ENCODE peak calls at places on chromosomes 5 and 9, in nine cellular contexts. One of them, this sample, is unnamed.

GRCh38 chr5:153542536-153542935 is 52.1 kb downstream of the GRIA1 start:
- DNase-seq in hepatocyte: no peak
- DNase-seq in right cardiac atrium: no peak
- DNase-seq in pancreas: no peak
- DNase-seq in GM23248: peak; percentile 33
- DNase-seq in esophagus muscularis mucosa: no peak
- DNase-seq in effector memory CD4-positive, alpha-beta T cell: no peak
- DNase-seq in psoas muscle: no peak
- DNase-seq in left lung: no peak
- DNase-seq in this sample: no peak

GRCh38 chr9:121537283-121537682 is 37.6 kb upstream of the GGTA1 start:
- DNase-seq in hepatocyte: no peak
- DNase-seq in right cardiac atrium: peak; percentile 23
- DNase-seq in pancreas: no peak
- DNase-seq in GM23248: no peak
- DNase-seq in esophagus muscularis mucosa: no peak
- DNase-seq in effector memory CD4-positive, alpha-beta T cell: no peak
- DNase-seq in psoas muscle: no peak
- DNase-seq in left lung: no peak
- DNase-seq in this sample: no peak

GRCh38 chr5:115461506-115462290 is 82.9 kb downstream of the FEM1C start:
- DNase-seq in hepatocyte: no peak
- DNase-seq in right cardiac atrium: no peak
- DNase-seq in pancreas: no peak
- DNase-seq in GM23248: peak; percentile 93
- DNase-seq in esophagus muscularis mucosa: no peak
- DNase-seq in effector memory CD4-positive, alpha-beta T cell: no peak
- DNase-seq in psoas muscle: no peak
- DNase-seq in left lung: no peak
- DNase-seq in this sample: no peak

GRCh38 chr5:175363300-175363699 is 80.7 kb downstream of the DRD1 start:
- DNase-seq in hepatocyte: no peak
- DNase-seq in right cardiac atrium: no peak
- DNase-seq in pancreas: no peak
- DNase-seq in GM23248: no peak
- DNase-seq in esophagus muscularis mucosa: no peak
- DNase-seq in effector memory CD4-positive, alpha-beta T cell: no peak
- DNase-seq in psoas muscle: no peak
- DNase-seq in left lung: no peak
- DNase-seq in this sample: no peak

GRCh38 chr9:99000480-99001395 is 57.0 kb downstream of the COL15A1 start:
- DNase-seq in hepatocyte: peak; percentile 77
- DNase-seq in right cardiac atrium: no peak
- DNase-seq in pancreas: no peak
- DNase-seq in GM23248: peak; percentile 82
- DNase-seq in esophagus muscularis mucosa: no peak
- DNase-seq in effector memory CD4-positive, alpha-beta T cell: peak; percentile 28
- DNase-seq in psoas muscle: no peak
- DNase-seq in left lung: no peak
- DNase-seq in this sample: peak; percentile 66

GRCh38 chr5:39717186-39717897 is 292.6 kb upstream of the DAB2 start:
- DNase-seq in hepatocyte: no peak
- DNase-seq in right cardiac atrium: no peak
- DNase-seq in pancreas: no peak
- DNase-seq in GM23248: peak; percentile 63
- DNase-seq in esophagus muscularis mucosa: no peak
- DNase-seq in effector memory CD4-positive, alpha-beta T cell: no peak
- DNase-seq in psoas muscle: no peak
- DNase-seq in left lung: no peak
- DNase-seq in this sample: no peak

GRCh38 chr5:99020698-99021048 is 91.9 kb upstream of the CHD1 start:
- DNase-seq in hepatocyte: peak; percentile 24
- DNase-seq in right cardiac atrium: no peak
- DNase-seq in pancreas: no peak
- DNase-seq in GM23248: no peak
- DNase-seq in esophagus muscularis mucosa: no peak
- DNase-seq in effector memory CD4-positive, alpha-beta T cell: no peak
- DNase-seq in psoas muscle: no peak
- DNase-seq in left lung: no peak
- DNase-seq in this sample: no peak

GRCh38 chr5:58259685-58260152 is 200.2 kb downstream of the PLK2 start:
- DNase-seq in hepatocyte: peak; percentile 60
- DNase-seq in right cardiac atrium: no peak
- DNase-seq in pancreas: no peak
- DNase-seq in GM23248: peak; percentile 91
- DNase-seq in esophagus muscularis mucosa: no peak
- DNase-seq in effector memory CD4-positive, alpha-beta T cell: no peak
- DNase-seq in psoas muscle: no peak
- DNase-seq in left lung: no peak
- DNase-seq in this sample: no peak

GRCh38 chr5:140133514-140134167 is 7.9 kb downstream of the IGIP start:
- DNase-seq in hepatocyte: no peak
- DNase-seq in right cardiac atrium: no peak
- DNase-seq in pancreas: no peak
- DNase-seq in GM23248: no peak
- DNase-seq in esophagus muscularis mucosa: peak; percentile 62
- DNase-seq in effector memory CD4-positive, alpha-beta T cell: no peak
- DNase-seq in psoas muscle: no peak
- DNase-seq in left lung: no peak
- DNase-seq in this sample: no peak

GRCh38 chr5:140130949-140131733 is 5.4 kb downstream of the IGIP start:
- DNase-seq in hepatocyte: no peak
- DNase-seq in right cardiac atrium: no peak
- DNase-seq in pancreas: no peak
- DNase-seq in GM23248: no peak
- DNase-seq in esophagus muscularis mucosa: no peak
- DNase-seq in effector memory CD4-positive, alpha-beta T cell: no peak
- DNase-seq in psoas muscle: no peak
- DNase-seq in left lung: no peak
- DNase-seq in this sample: no peak

GRCh38 chr5:140134277-140134935 is 8.7 kb downstream of the IGIP start:
- DNase-seq in hepatocyte: no peak
- DNase-seq in right cardiac atrium: no peak
- DNase-seq in pancreas: no peak
- DNase-seq in GM23248: no peak
- DNase-seq in esophagus muscularis mucosa: no peak
- DNase-seq in effector memory CD4-positive, alpha-beta T cell: no peak
- DNase-seq in psoas muscle: no peak
- DNase-seq in left lung: no peak
- DNase-seq in this sample: no peak

GRCh38 chr5:140135127-140135526 is 9.4 kb downstream of the IGIP start:
- DNase-seq in hepatocyte: no peak
- DNase-seq in right cardiac atrium: no peak
- DNase-seq in pancreas: no peak
- DNase-seq in GM23248: no peak
- DNase-seq in esophagus muscularis mucosa: no peak
- DNase-seq in effector memory CD4-positive, alpha-beta T cell: no peak
- DNase-seq in psoas muscle: no peak
- DNase-seq in left lung: no peak
- DNase-seq in this sample: no peak

GRCh38 chr5:140131967-140132409 is 6.3 kb downstream of the IGIP start:
- DNase-seq in hepatocyte: no peak
- DNase-seq in right cardiac atrium: peak; percentile 58
- DNase-seq in pancreas: no peak
- DNase-seq in GM23248: peak; percentile 97
- DNase-seq in esophagus muscularis mucosa: peak; percentile 90
- DNase-seq in effector memory CD4-positive, alpha-beta T cell: no peak
- DNase-seq in psoas muscle: peak; percentile 44
- DNase-seq in left lung: no peak
- DNase-seq in this sample: peak; percentile 14
- H3K27ac ChIP-seq in hepatocyte: no peak overlapping the region
- H3K27ac ChIP-seq in right cardiac atrium: no peak overlapping the region
- H3K27ac ChIP-seq in pancreas: no peak overlapping the region
- H3K27ac ChIP-seq in GM23248: peak overlapping the region; percentile 72
- H3K27ac ChIP-seq in esophagus muscularis mucosa: no peak overlapping the region
- H3K27ac ChIP-seq in effector memory CD4-positive, alpha-beta T cell: no peak overlapping the region
- H3K27ac ChIP-seq in psoas muscle: peak overlapping the region; percentile 9
- H3K27ac ChIP-seq in left lung: peak overlapping the region; percentile 8
- H3K27ac ChIP-seq in this sample: no peak overlapping the region

DNA sequence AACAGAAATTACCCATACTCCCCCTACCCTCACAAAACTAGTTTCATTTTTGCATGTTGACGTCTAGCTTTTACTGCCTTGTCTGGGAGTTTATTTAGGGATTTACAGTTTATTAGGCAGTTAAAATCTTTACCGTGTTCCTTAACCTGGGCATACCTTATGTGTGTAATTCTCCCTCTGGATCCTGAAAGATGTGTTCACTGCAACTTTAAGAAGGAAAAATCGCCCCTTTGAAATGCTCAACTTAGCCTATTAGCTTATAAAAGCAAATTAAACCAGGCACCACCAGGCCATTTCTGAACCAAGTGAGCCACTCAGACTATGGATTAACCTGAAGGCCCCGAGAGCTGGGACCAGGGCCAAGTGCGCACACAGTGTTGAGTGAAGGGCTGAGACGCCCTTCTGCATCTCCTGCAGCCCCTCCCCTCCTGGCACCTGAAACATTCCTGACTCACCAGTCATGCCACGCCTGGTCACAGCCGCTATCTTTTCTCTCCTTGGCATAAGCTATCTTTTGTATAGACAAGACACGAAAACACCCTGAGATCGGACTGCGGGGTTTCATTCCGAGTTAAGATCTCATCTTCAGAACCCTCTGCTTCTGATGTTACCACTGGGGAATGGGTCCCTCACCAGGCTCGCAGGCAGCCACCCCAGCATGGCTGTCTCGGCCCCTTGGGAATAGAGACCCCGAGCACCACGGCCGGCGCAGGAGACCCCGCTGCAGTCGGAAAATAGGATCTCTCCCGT is 111.9 kb downstream of the ROR2 start:
- DNase-seq in hepatocyte: peak; percentile 77
- DNase-seq in right cardiac atrium: peak; percentile 81
- DNase-seq in pancreas: peak; percentile 67
- DNase-seq in GM23248: peak; percentile 46
- DNase-seq in esophagus muscularis mucosa: no peak
- DNase-seq in effector memory CD4-positive, alpha-beta T cell: no peak
- DNase-seq in psoas muscle: peak; percentile 69
- DNase-seq in left lung: peak; percentile 86
- DNase-seq in this sample: no peak
- H3K27ac ChIP-seq in hepatocyte: peak overlapping the region; percentile 94
- H3K27ac ChIP-seq in right cardiac atrium: peak overlapping the region; percentile 46
- H3K27ac ChIP-seq in pancreas: no peak overlapping the region
- H3K27ac ChIP-seq in GM23248: no peak overlapping the region
- H3K27ac ChIP-seq in esophagus muscularis mucosa: peak overlapping the region; percentile 80
- H3K27ac ChIP-seq in effector memory CD4-positive, alpha-beta T cell: no peak overlapping the region
- H3K27ac ChIP-seq in psoas muscle: no peak overlapping the region
- H3K27ac ChIP-seq in left lung: peak overlapping the region; percentile 42
- H3K27ac ChIP-seq in this sample: no peak overlapping the region

GRCh38 chr5:16737620-16738364 is 121.0 kb upstream of the RETREG1 start:
- DNase-seq in hepatocyte: peak; percentile 55
- DNase-seq in right cardiac atrium: no peak
- DNase-seq in pancreas: no peak
- DNase-seq in GM23248: no peak
- DNase-seq in esophagus muscularis mucosa: no peak
- DNase-seq in effector memory CD4-positive, alpha-beta T cell: no peak
- DNase-seq in psoas muscle: no peak
- DNase-seq in left lung: no peak
- DNase-seq in this sample: no peak
- H3K27ac ChIP-seq in hepatocyte: peak overlapping the region; percentile 96
- H3K27ac ChIP-seq in right cardiac atrium: no peak overlapping the region
- H3K27ac ChIP-seq in pancreas: peak overlapping the region; percentile 74
- H3K27ac ChIP-seq in GM23248: no peak overlapping the region
- H3K27ac ChIP-seq in esophagus muscularis mucosa: no peak overlapping the region
- H3K27ac ChIP-seq in effector memory CD4-positive, alpha-beta T cell: no peak overlapping the region
- H3K27ac ChIP-seq in psoas muscle: no peak overlapping the region
- H3K27ac ChIP-seq in left lung: no peak overlapping the region
- H3K27ac ChIP-seq in this sample: no peak overlapping the region

GRCh38 chr5:159100022-159100927 is 559 bp upstream of the EBF1 start:
- DNase-seq in hepatocyte: peak; percentile 94
- DNase-seq in right cardiac atrium: peak; percentile 94
- DNase-seq in pancreas: peak; percentile 90
- DNase-seq in GM23248: peak; percentile 97
- DNase-seq in esophagus muscularis mucosa: peak; percentile 98
- DNase-seq in effector memory CD4-positive, alpha-beta T cell: peak; percentile 72
- DNase-seq in psoas muscle: peak; percentile 92
- DNase-seq in left lung: peak; percentile 95
- DNase-seq in this sample: peak; percentile 91
- H3K27ac ChIP-seq in hepatocyte: peak overlapping the region; percentile 77
- H3K27ac ChIP-seq in right cardiac atrium: peak overlapping the region; percentile 89
- H3K27ac ChIP-seq in pancreas: peak overlapping the region; percentile 65
- H3K27ac ChIP-seq in GM23248: peak overlapping the region; percentile 85
- H3K27ac ChIP-seq in esophagus muscularis mucosa: peak overlapping the region; percentile 78
- H3K27ac ChIP-seq in effector memory CD4-positive, alpha-beta T cell: no peak overlapping the region
- H3K27ac ChIP-seq in psoas muscle: peak overlapping the region; percentile 74
- H3K27ac ChIP-seq in left lung: peak overlapping the region; percentile 69
- H3K27ac ChIP-seq in this sample: peak overlapping the region; percentile 95

GRCh38 chr5:56177134-56177533 is 56.0 kb downstream of the ANKRD55 start:
- DNase-seq in hepatocyte: no peak
- DNase-seq in right cardiac atrium: no peak
- DNase-seq in pancreas: no peak
- DNase-seq in GM23248: no peak
- DNase-seq in esophagus muscularis mucosa: no peak
- DNase-seq in effector memory CD4-positive, alpha-beta T cell: no peak
- DNase-seq in psoas muscle: no peak
- DNase-seq in left lung: no peak
- DNase-seq in this sample: no peak
- H3K27ac ChIP-seq in hepatocyte: no peak overlapping the region
- H3K27ac ChIP-seq in right cardiac atrium: peak overlapping the region; percentile 45
- H3K27ac ChIP-seq in pancreas: no peak overlapping the region
- H3K27ac ChIP-seq in GM23248: no peak overlapping the region
- H3K27ac ChIP-seq in esophagus muscularis mucosa: peak overlapping the region; percentile 20
- H3K27ac ChIP-seq in effector memory CD4-positive, alpha-beta T cell: no peak overlapping the region
- H3K27ac ChIP-seq in psoas muscle: no peak overlapping the region
- H3K27ac ChIP-seq in left lung: peak overlapping the region; percentile 27
- H3K27ac ChIP-seq in this sample: peak overlapping the region; percentile 41

DNA sequence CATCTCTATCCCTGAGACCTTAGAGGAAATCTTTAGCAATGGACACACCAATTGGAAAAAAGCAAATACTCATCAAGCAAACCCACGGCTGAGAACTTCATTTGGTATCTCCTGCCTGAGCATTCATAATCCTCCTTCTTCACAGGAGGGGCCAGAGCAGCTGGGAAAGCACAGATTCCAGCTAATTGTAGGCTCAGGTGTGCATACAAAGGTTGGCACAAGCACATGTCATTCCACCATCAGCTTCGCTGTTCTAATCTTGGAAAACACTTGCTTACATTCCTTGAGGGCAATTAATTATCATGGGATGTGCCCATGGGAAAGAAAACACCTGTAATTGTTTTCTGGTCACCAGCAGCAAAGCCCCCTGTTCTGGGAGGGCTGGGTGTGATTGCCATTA is 376.6 kb downstream of the SPOCK1 start:
- DNase-seq in hepatocyte: no peak
- DNase-seq in right cardiac atrium: no peak
- DNase-seq in pancreas: no peak
- DNase-seq in GM23248: no peak
- DNase-seq in esophagus muscularis mucosa: no peak
- DNase-seq in effector memory CD4-positive, alpha-beta T cell: no peak
- DNase-seq in psoas muscle: no peak
- DNase-seq in left lung: no peak
- DNase-seq in this sample: no peak
- H3K27ac ChIP-seq in hepatocyte: no peak overlapping the region
- H3K27ac ChIP-seq in right cardiac atrium: no peak overlapping the region
- H3K27ac ChIP-seq in pancreas: no peak overlapping the region
- H3K27ac ChIP-seq in GM23248: no peak overlapping the region
- H3K27ac ChIP-seq in esophagus muscularis mucosa: no peak overlapping the region
- H3K27ac ChIP-seq in effector memory CD4-positive, alpha-beta T cell: no peak overlapping the region
- H3K27ac ChIP-seq in psoas muscle: no peak overlapping the region
- H3K27ac ChIP-seq in left lung: no peak overlapping the region
- H3K27ac ChIP-seq in this sample: no peak overlapping the region

DNA sequence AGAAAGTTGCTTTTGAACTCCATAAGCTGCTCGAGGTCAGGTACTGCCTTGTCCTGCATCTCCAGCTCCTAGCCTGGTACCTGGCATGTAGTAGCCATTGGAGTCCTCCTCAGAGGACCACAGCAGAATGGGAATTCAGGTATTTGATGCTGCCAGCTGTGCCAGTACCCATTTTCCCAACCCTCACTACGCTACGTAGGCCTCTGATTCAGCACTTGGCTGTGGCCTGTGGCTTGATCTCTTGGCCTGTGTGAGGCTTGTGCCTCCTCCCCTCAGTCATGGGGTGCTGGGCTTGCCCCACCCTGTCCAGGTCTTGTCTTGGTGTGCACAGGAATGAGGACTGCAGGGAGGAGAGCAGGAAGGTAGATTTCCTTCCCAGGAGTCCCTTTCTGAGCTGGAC is 11.8 kb downstream of the OTULIN start:
- DNase-seq in hepatocyte: no peak
- DNase-seq in right cardiac atrium: no peak
- DNase-seq in pancreas: no peak
- DNase-seq in GM23248: peak; percentile 52
- DNase-seq in esophagus muscularis mucosa: no peak
- DNase-seq in effector memory CD4-positive, alpha-beta T cell: no peak
- DNase-seq in psoas muscle: no peak
- DNase-seq in left lung: peak; percentile 64
- DNase-seq in this sample: no peak
- H3K27ac ChIP-seq in hepatocyte: no peak overlapping the region
- H3K27ac ChIP-seq in right cardiac atrium: peak overlapping the region; percentile 47
- H3K27ac ChIP-seq in pancreas: peak overlapping the region; percentile 41
- H3K27ac ChIP-seq in GM23248: no peak overlapping the region
- H3K27ac ChIP-seq in esophagus muscularis mucosa: peak overlapping the region; percentile 14
- H3K27ac ChIP-seq in effector memory CD4-positive, alpha-beta T cell: peak overlapping the region; percentile 53
- H3K27ac ChIP-seq in psoas muscle: no peak overlapping the region
- H3K27ac ChIP-seq in left lung: peak overlapping the region; percentile 22
- H3K27ac ChIP-seq in this sample: no peak overlapping the region